ENCODE peak calls at places on chromosome 22, in six cellular contexts. G is GM12878; A is body of pancreas; W is CD8-positive, alpha-beta T cell; S is cardiac fibroblast; R is uterus. H is an unnamed sample.
A peak's percentile ranks its signal among the peaks of the same experiment; 100 is the strongest.

GRCh38 chr22:28188480-28188879 is 269.4 kb upstream of the PITPNB start:
- DNase-seq in S (no peak), A (no peak), G (no peak), R (no peak), W (no peak), H (no peak)

GRCh38 chr22:27292542-27293298 is 508.8 kb downstream of the MN1 start:
- DNase-seq in A (no peak), S (no peak), W (no peak), G (no peak), R (no peak), H (no peak)

GRCh38 chr22:30873086-30873650 is 95.4 kb downstream of the MORC2 start:
- DNase-seq in G (no peak), A (no peak), S (no peak), R (no peak), W (no peak), H (no peak)

GRCh38 chr22:26825960-26826359 is 168.6 kb downstream of the MIAT start:
- DNase-seq in G (no peak), A (no peak), W (no peak), S (no peak), R (no peak), H (no peak)

GRCh38 chr22:42484506-42484905 is 35.1 kb downstream of the RRP7A start:
- DNase-seq in W (no peak), G (no peak), R (no peak), A (no peak), S (no peak), H (no peak)

GRCh38 chr22:48680601-48681000 is 1147.1 kb downstream of the BRD1 start:
- DNase-seq in S (no peak), G (no peak), R (no peak), W (no peak), A (no peak), H (no peak)

GRCh38 chr22:31881198-31881597 is 63.1 kb upstream of the YWHAH start:
- DNase-seq in R (no peak), S (no peak), W (no peak), G (no peak), A (no peak), H (no peak)

GRCh38 chr22:26383968-26384576 is 45.0 kb upstream of the ASPHD2 start:
- DNase-seq in W (no peak), R (no peak), S (no peak), G (no peak), A (no peak), H (no peak)

GRCh38 chr22:46941958-46942815 is 179.7 kb downstream of the TBC1D22A start:
- DNase-seq in A (no peak), G (no peak), R (no peak), W (no peak), S (no peak), H (no peak)

GRCh38 chr22:45744442-45744841 is 72.8 kb downstream of the ATXN10 start:
- DNase-seq in S (no peak), W (no peak), G (no peak), R (no peak), A (no peak), H (no peak)

GRCh38 chr22:45743687-45744086 is 72.1 kb downstream of the ATXN10 start:
- DNase-seq in G (no peak), S (peak; percentile 41), W (no peak), A (no peak), R (no peak), H (no peak)

GRCh38 chr22:45742866-45743450 is 71.3 kb downstream of the ATXN10 start:
- DNase-seq in W (no peak), S (peak; percentile 70), G (no peak), A (peak; percentile 31), R (no peak), H (peak; percentile 85)

GRCh38 chr22:45738206-45738605 is 66.6 kb downstream of the ATXN10 start:
- DNase-seq in W (no peak), A (no peak), S (peak; percentile 49), R (no peak), G (no peak), H (no peak)

GRCh38 chr22:45740236-45740635 is 68.6 kb downstream of the ATXN10 start:
- DNase-seq in R (no peak), A (no peak), W (no peak), G (no peak), S (no peak), H (peak; percentile 68)
- TF ChIP-seq CTCF in R (no peak), A (no peak), W (no peak), G (no peak), S (no peak), H (no peak)

GRCh38 chr22:37500745-37501144 is 14.6 kb upstream of the MFNG start:
- DNase-seq in G (no peak), W (no peak), A (no peak), R (no peak), S (no peak), H (no peak)

GRCh38 chr22:37502342-37503182 is 16.4 kb upstream of the MFNG start:
- DNase-seq in R (no peak), W (no peak), A (peak; percentile 87), S (no peak), G (no peak), H (no peak)

GRCh38 chr22:37501610-37502341 is 15.6 kb upstream of the MFNG start:
- DNase-seq in W (no peak), A (peak; percentile 96), S (peak; percentile 92), G (no peak), R (no peak), H (peak; percentile 87)

GRCh38 chr22:37499789-37500188 is 13.6 kb upstream of the MFNG start:
- DNase-seq in R (no peak), S (no peak), W (no peak), G (no peak), A (no peak), H (no peak)

GRCh38 chr22:37501176-37501609 is 15.0 kb upstream of the MFNG start:
- DNase-seq in W (no peak), G (no peak), R (no peak), A (peak; percentile 40), S (no peak), H (peak; percentile 57)
- H3K4me3 ChIP-seq in W (no peak overlapping the region), G (no peak overlapping the region), R (no peak overlapping the region), A (no peak overlapping the region), S (no peak overlapping the region), H (no peak overlapping the region)

GRCh38 chr22:24067587-24068376 is 56.7 kb downstream of the CABIN1 start:
- DNase-seq in W (no peak), G (no peak), R (no peak), A (peak; percentile 68), S (no peak), H (no peak)

GRCh38 chr22:24066872-24067271 is 55.8 kb downstream of the CABIN1 start:
- DNase-seq in A (peak; percentile 62), S (no peak), G (no peak), W (no peak), R (no peak), H (no peak)

GRCh38 chr22:24069721-24070120 is 58.6 kb downstream of the CABIN1 start:
- DNase-seq in A (no peak), W (no peak), G (no peak), S (no peak), R (no peak), H (no peak)

GRCh38 chr22:24068717-24069116 is 57.6 kb downstream of the CABIN1 start:
- DNase-seq in S (no peak), R (no peak), G (no peak), A (no peak), W (no peak), H (no peak)

GRCh38 chr22:24068377-24068680 is 57.2 kb downstream of the CABIN1 start:
- DNase-seq in R (no peak), W (no peak), G (no peak), S (no peak), A (no peak), H (no peak)
- TF ChIP-seq CTCF in R (no peak), W (no peak), G (no peak), S (no peak), A (no peak), H (no peak)

GRCh38 chr22:36951746-36952145 is 38.3 kb downstream of the CSF2RB start:
- DNase-seq in G (no peak), A (no peak), R (no peak), S (no peak), W (no peak), H (no peak)

GRCh38 chr22:36950797-36951590 is 37.6 kb downstream of the CSF2RB start:
- DNase-seq in R (no peak), S (no peak), G (no peak), A (no peak), W (no peak), H (no peak)

GRCh38 chr22:36955691-36956090 is 42.3 kb downstream of the CSF2RB start:
- DNase-seq in W (no peak), A (no peak), R (no peak), S (no peak), G (no peak), H (no peak)

GRCh38 chr22:36953239-36954080 is 40.0 kb downstream of the CSF2RB start:
- DNase-seq in S (no peak), R (no peak), G (no peak), A (no peak), W (no peak), H (no peak)

GRCh38 chr22:36954251-36955014 is 41.0 kb downstream of the CSF2RB start:
- DNase-seq in A (no peak), S (no peak), G (no peak), R (no peak), W (no peak), H (no peak)
- H3K4me3 ChIP-seq in A (no peak overlapping the region), S (no peak overlapping the region), G (no peak overlapping the region), R (no peak overlapping the region), W (no peak overlapping the region), H (no peak overlapping the region)

GRCh38 chr22:24423519-24424000 is 3.8 kb upstream of the ADORA2A start:
- DNase-seq in S (peak; percentile 40), R (peak; percentile 61), A (peak; percentile 60), G (no peak), W (peak; percentile 60), H (peak; percentile 24)
- TF ChIP-seq CTCF in S (peak; percentile 27), R (peak; percentile 51), A (peak; percentile 35), G (peak; percentile 86), W (peak; percentile 89), H (peak; percentile 43)

DNA sequence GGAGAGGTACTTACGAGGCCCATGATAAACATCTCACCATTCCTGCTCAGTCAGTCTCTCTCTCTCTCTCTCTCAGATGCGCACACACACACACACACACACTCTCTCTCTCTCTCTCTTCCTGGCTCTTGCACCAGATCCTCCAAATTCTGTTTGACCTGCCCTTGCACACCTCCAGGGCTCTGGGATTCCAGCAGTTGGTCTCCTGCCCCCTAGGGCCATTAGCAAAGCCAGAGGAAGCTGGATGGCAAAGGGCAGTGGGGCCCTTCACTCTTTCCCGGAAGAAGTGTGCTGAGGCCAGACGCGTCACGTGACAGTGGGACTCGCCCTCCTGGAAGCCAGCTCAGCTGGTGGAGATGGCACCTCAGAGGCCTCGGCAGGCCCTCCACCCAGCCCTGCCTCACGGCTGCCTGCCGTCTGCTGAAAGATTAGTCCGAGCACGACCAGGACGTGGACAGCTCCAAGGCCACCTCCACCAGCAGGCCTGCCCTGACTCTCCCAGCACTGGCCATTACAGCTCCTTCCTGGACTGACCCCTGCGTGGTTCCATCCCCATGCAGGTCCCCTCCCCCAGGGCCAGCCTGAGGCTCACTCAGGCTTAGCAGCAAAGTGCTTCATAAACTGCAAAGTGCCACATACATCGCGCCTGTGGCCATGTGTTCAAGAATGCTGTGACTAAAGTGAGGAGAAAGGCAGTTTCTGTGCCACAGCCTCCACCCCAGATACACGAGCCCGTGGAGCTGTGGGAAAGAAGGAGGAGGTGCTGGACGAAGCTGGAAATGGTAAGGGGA is 3.7 kb downstream of the PDGFB start:
- DNase-seq in W (peak; percentile 14), R (no peak), A (peak; percentile 80), G (no peak), S (peak; percentile 25), H (peak; percentile 44)
- H3K4me3 ChIP-seq in W (peak overlapping the region; percentile 44), R (no peak overlapping the region), A (no peak overlapping the region), G (no peak overlapping the region), S (peak overlapping the region; percentile 45), H (no peak overlapping the region)

H was measured in choroid plexus epithelial cell.